ENCODE peak calls at places on chromosomes 7 and 10, in eight cellular contexts. Z, C, Y, O, P, E, U and F are unnamed samples.

GRCh38 chr10:33129181-33129928 is 171.3 kb upstream of the ITGB1 start:
- DNase-seq in Z (no peak), C (peak; percentile 97), P (no peak), U (no peak), E (peak; percentile 60), O (no peak), Y (no peak), F (no peak)

GRCh38 chr10:24793648-24794379 is 70.1 kb upstream of the ARHGAP21 start:
- DNase-seq in Y (no peak), Z (no peak), C (no peak), O (no peak), E (no peak), P (no peak), U (no peak), F (no peak)

GRCh38 chr10:13945760-13946460 is 359.1 kb downstream of the PRPF18 start:
- DNase-seq in Z (peak; percentile 57), E (no peak), O (no peak), U (peak; percentile 58), Y (no peak), C (no peak), P (no peak), F (no peak)

GRCh38 chr7:107079212-107079940 is 34.9 kb downstream of the PRKAR2B start:
- DNase-seq in Z (no peak), P (no peak), Y (no peak), E (no peak), C (no peak), O (no peak), U (no peak), F (no peak)

GRCh38 chr7:99829520-99830160 is 1.8 kb downstream of the CYP3A43 start:
- DNase-seq in U (no peak), Z (peak; percentile 2), Y (no peak), C (no peak), P (no peak), E (no peak), O (no peak), F (no peak)

GRCh38 chr10:87092861-87093460 is 1.7 kb downstream of the GLUD1 start:
- DNase-seq in E (no peak), O (no peak), Z (peak; percentile 81), P (peak; percentile 24), Y (no peak), U (no peak), C (no peak), F (no peak)

GRCh38 chr10:91389636-91390512 is 20.3 kb upstream of the HECTD2 start:
- DNase-seq in E (peak; percentile 67), O (peak; percentile 39), U (peak; percentile 50), Y (no peak), P (peak; percentile 52), C (no peak), Z (no peak), F (no peak)

GRCh38 chr10:113108180-113108835 is 158.3 kb downstream of the TCF7L2 start:
- DNase-seq in O (no peak), U (peak; percentile 41), E (no peak), C (no peak), Y (peak; percentile 11), Z (peak; percentile 97), P (no peak), F (peak; percentile 71)

GRCh38 chr10:93458821-93459257 is 23.3 kb downstream of the MYOF start:
- DNase-seq in U (no peak), Y (no peak), P (no peak), C (peak; percentile 99), O (peak; percentile 99), E (peak; percentile 98), Z (peak; percentile 90), F (peak; percentile 72)

GRCh38 chr7:20998309-20998708 is 211.6 kb upstream of the SP8 start:
- DNase-seq in P (no peak), O (no peak), C (no peak), E (no peak), Y (no peak), Z (peak; percentile 56), U (no peak), F (no peak)

GRCh38 chr10:82934429-82934828 is 1059.4 kb downstream of the NRG3 start:
- DNase-seq in P (no peak), C (no peak), Y (no peak), Z (peak; percentile 54), O (no peak), E (no peak), U (no peak), F (no peak)

GRCh38 chr10:43421201-43421507 is 12.2 kb upstream of the HNRNPF start:
- DNase-seq in E (no peak), Z (no peak), C (no peak), P (no peak), O (no peak), U (no peak), Y (no peak), F (no peak)

GRCh38 chr10:112793197-112793921 is 156.7 kb upstream of the TCF7L2 start:
- DNase-seq in E (no peak), C (no peak), Z (no peak), Y (no peak), U (no peak), P (no peak), O (no peak), F (no peak)

GRCh38 chr7:91520645-91521044 is 256.4 kb downstream of the FZD1 start:
- DNase-seq in E (no peak), O (no peak), C (no peak), Z (no peak), Y (no peak), P (no peak), U (no peak), F (no peak)

GRCh38 chr7:75992083-75992755 is 2.2 kb downstream of the TMEM120A start:
- DNase-seq in O (no peak), P (no peak), U (no peak), E (no peak), C (no peak), Y (no peak), Z (peak; percentile 51), F (no peak)

GRCh38 chr7:129771201-129771927 is 159.8 kb downstream of the NRF1 start:
- DNase-seq in U (no peak), Z (peak; percentile 45), C (no peak), P (no peak), E (no peak), O (no peak), Y (no peak), F (no peak)

GRCh38 chr10:44660271-44660670 is 250.9 kb upstream of the TMEM72 start:
- DNase-seq in U (no peak), E (no peak), Z (no peak), C (no peak), O (no peak), P (no peak), Y (no peak), F (no peak)